ENCODE peak calls at places on chromosome 1, in nine cellular contexts. C is PC-9, Y is B cell, F is AG09309, L is Calu3, A is fibroblast of the aortic adventitia, P is PC-3, S is prostate gland, O is brain microvascular endothelial cell. R is an unnamed sample.

GRCh38 chr1:113684153-113684541 is 75.1 kb downstream of the PHTF1 start:
- DNase-seq in L (no peak), O (no peak), P (no peak), F (no peak), C (no peak), S (peak), A (peak), Y (no peak), R (no peak)

GRCh38 chr1:77342745-77343144 is 60.9 kb downstream of the AK5 start:
- DNase-seq in L (no peak), O (no peak), F (no peak), S (no peak), A (no peak), Y (no peak), P (peak), C (peak), R (no peak)

GRCh38 chr1:911875-912739 is 11.6 kb upstream of the SAMD11 start:
- DNase-seq in S (no peak), O (no peak), L (no peak), Y (no peak), F (no peak), A (no peak), P (no peak), C (peak), R (no peak)

GRCh38 chr1:206135248-206135647 is 18.1 kb upstream of the AVPR1B start:
- DNase-seq in O (no peak), A (no peak), C (no peak), S (no peak), Y (no peak), P (no peak), L (no peak), F (no peak), R (no peak)

GRCh38 chr1:77926561-77927357 is 38.3 kb downstream of the NEXN start:
- DNase-seq in Y (peak), L (no peak), P (no peak), O (no peak), C (no peak), A (no peak), S (no peak), F (no peak), R (no peak)

GRCh38 chr1:167601442-167602380 is 28.3 kb upstream of the RCSD1 start:
- DNase-seq in O (no peak), A (no peak), L (no peak), S (no peak), C (peak), P (no peak), Y (peak), F (no peak), R (peak)

GRCh38 chr1:204782118-204782700 is 88.5 kb upstream of the NFASC start:
- DNase-seq in F (no peak), S (no peak), Y (no peak), C (no peak), P (peak), O (no peak), L (no peak), A (peak), R (no peak)

GRCh38 chr1:44318097-44319088 is 36.7 kb downstream of the ERI3 start:
- DNase-seq in L (peak), O (peak), C (no peak), Y (peak), A (peak), P (peak), S (no peak), F (no peak), R (peak)

DNA sequence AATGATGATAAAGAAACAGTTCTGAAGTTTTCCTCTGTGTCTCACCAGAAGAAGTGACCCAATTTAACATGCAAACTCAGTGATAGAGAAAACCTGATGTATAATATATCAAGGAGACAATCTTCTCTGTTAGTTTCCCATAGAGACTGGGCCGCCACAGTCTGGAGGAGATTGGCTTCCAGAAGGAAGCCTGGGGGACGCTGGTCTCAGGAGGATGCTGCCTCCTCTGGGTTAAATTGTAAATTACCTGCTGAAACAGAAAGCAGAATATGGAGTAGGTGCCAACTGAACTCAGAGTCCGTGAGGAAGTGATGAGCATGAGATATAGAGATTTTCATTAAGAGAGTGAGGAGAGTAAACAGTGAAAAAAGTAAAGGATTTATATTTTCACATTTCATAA is 15.8 kb downstream of the OR14I1 start:
- DNase-seq in Y (peak), F (no peak), C (no peak), P (peak), A (no peak), O (no peak), L (peak), S (no peak), R (no peak)
- TF ChIP-seq CTCF in Y (peak), F (no peak), C (no peak), P (peak), A (no peak), O (no peak), L (no peak), S (no peak), R (no peak)

DNA sequence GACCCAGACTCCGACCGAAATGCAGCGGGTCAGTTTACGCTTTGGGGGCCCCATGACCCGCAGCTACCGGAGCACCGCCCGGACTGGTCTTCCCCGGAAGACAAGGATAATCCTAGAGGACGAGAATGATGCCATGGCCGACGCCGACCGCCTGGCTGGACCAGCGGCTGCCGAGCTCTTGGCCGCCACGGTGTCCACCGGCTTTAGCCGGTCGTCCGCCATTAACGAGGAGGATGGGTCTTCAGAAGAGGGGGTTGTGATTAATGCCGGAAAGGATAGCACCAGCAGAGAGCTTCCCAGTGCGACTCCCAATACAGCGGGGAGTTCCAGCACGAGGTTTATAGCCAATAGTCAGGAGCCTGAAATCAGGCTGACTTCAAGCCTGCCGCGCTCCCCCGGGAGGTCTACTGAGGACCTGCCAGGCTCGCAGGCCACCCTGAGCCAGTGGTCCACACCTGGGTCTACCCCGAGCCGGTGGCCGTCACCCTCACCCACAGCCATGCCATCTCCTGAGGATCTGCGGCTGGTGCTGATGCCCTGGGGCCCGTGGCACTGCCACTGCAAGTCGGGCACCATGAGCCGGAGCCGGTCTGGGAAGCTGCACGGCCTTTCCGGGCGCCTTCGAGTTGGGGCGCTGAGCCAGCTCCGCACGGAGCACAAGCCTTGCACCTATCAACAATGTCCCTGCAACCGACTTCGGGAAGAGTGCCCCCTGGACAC is 534 bp downstream of the C1orf56 start:
- DNase-seq in C (peak), F (no peak), A (peak), P (peak), O (peak), Y (peak), S (peak), L (peak), R (peak)
- TF ChIP-seq CTCF in C (no peak), F (peak), A (peak), P (peak), O (peak), Y (peak), S (no peak), L (peak), R (peak)

DNA sequence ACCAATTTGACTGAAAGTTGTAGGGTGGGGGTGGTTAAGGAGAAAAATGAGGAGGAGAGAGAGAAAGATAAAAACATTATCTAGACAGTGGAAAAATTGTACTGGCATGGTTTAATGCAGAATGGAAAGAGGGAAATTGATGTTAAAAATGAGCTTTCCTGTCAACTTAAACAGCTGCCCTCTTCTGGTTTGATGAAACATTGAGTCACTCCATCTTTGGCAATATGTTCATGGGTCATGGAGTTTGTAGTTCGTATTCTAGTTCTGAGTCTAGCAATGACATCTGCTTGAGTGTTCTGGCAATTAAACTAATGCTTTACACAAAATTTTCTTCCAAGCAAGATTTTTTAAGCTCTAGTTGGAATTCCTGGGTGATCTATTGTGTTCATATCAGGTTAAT is 9.6 kb downstream of the ZNF648 start:
- DNase-seq in S (no peak), Y (no peak), L (no peak), C (no peak), F (no peak), O (no peak), A (no peak), P (no peak), R (no peak)
- TF ChIP-seq CTCF in S (no peak), Y (no peak), L (no peak), C (no peak), F (no peak), O (no peak), A (no peak), P (no peak), R (no peak)

DNA sequence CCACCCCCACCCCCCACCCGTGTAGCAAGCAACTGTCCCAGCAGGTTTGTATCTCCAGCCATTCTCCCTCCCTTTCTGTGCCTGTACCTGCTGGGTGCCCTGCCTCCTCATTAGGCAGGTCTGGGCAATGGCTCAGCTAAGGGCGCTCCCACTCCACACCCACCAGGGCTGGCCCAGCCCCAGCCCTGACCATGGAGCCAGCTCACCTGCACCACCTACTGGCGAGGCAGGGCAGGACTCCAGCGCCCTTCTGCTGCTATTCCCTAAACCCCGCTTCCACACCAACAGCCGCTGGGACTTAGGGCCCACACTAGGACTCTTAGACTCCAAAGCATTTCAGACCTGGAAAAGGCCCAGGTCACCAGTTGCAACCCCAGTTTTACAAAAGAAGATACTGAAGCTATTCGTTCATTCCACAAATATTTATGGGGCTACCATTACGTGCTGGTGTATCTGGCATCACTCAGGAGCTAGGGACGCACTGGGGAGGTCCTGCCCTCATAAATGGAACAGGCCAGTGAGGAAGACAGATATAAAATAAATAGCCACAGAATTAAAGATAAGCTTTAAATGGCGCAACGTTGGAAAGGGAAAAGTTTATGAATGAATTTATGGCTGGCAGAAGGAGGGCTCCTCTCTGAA is 24.0 kb downstream of the PGLYRP3 start:
- DNase-seq in F (no peak), S (no peak), Y (peak), P (peak), L (peak), A (no peak), O (no peak), C (no peak), R (peak)
- TF ChIP-seq CTCF in F (peak), S (no peak), Y (peak), P (peak), L (peak), A (peak), O (peak), C (peak), R (peak)

R was measured in nephron progenitor cell.